ENCODE peak calls at places on chromosomes 13 and 19, in six cellular contexts. J is heart right ventricle, O is psoas muscle, V is AG04450, G is lung, N is tibial artery. M is an unnamed sample.

GRCh38 chr13:24875566-24875965 is 111.6 kb downstream of the RNF17 start:
- DNase-seq in N (no peak), O (no peak), J (no peak), G (no peak), V (no peak), M (no peak)

GRCh38 chr13:37492741-37493514 is 105.6 kb downstream of the POSTN start:
- DNase-seq in G (no peak), O (no peak), V (peak), N (no peak), J (no peak), M (no peak)

GRCh38 chr13:112697756-112698655 is 8.2 kb downstream of the ATP11A start:
- DNase-seq in N (no peak), O (no peak), G (no peak), J (no peak), V (no peak), M (no peak)

GRCh38 chr19:15815306-15815705 is at the start of gene OR10H1:
- DNase-seq in J (no peak), N (no peak), G (no peak), V (no peak), O (no peak), M (no peak)

GRCh38 chr13:49481788-49482187 is 14.0 kb upstream of the PHF11 start:
- DNase-seq in N (no peak), V (no peak), O (no peak), J (no peak), G (no peak), M (no peak)

GRCh38 chr13:109368230-109368629 is 418.2 kb downstream of the IRS2 start:
- DNase-seq in O (no peak), V (no peak), N (no peak), J (no peak), G (no peak), M (no peak)

GRCh38 chr13:21399741-21400140 is 59.4 kb downstream of the ZDHHC20 start:
- DNase-seq in J (no peak), O (no peak), N (no peak), V (no peak), G (no peak), M (no peak)

GRCh38 chr13:75636339-75637095 is 387 bp downstream of the LMO7 start:
- DNase-seq in J (peak), G (no peak), N (peak), O (peak), V (no peak), M (no peak)

GRCh38 chr19:16324384-16325160 is at the start of gene KLF2:
- DNase-seq in G (peak), J (peak), O (peak), N (peak), V (peak), M (peak)

GRCh38 chr19:51552996-51553725 is 17.9 kb upstream of the ZNF175 start:
- DNase-seq in O (peak), G (no peak), J (peak), N (no peak), V (peak), M (peak)

GRCh38 chr13:52070929-52071523 is 46.5 kb downstream of the UTP14C start:
- DNase-seq in N (no peak), G (no peak), V (no peak), O (no peak), J (no peak), M (no peak)

GRCh38 chr19:10568444-10568825 is 344 bp downstream of the CDKN2D start:
- DNase-seq in G (no peak), V (no peak), O (peak), N (no peak), J (no peak), M (no peak)

GRCh38 chr19:57620673-57621348 is 6.8 kb downstream of the ZNF134 start:
- DNase-seq in G (no peak), N (no peak), V (no peak), O (no peak), J (no peak), M (no peak)

GRCh38 chr19:18460313-18460712 is 22.4 kb upstream of the ISYNA1 start:
- DNase-seq in J (peak), N (peak), V (peak), G (no peak), O (peak), M (no peak)

GRCh38 chr13:58933475-58933874 is 1230.3 kb downstream of the DIAPH3 start:
- DNase-seq in O (no peak), G (no peak), V (no peak), N (no peak), J (no peak), M (no peak)

GRCh38 chr13:32237681-32238080 is 77.5 kb downstream of the ZAR1L start:
- DNase-seq in G (no peak), N (no peak), O (no peak), J (no peak), V (no peak), M (no peak)

GRCh38 chr19:44677019-44677809 is 5.9 kb downstream of the CEACAM19 start:
- DNase-seq in N (no peak), V (no peak), J (no peak), G (no peak), O (no peak), M (no peak)

GRCh38 chr19:48419158-48419920 is 25.9 kb downstream of the GRIN2D start:
- DNase-seq in J (no peak), G (no peak), N (no peak), O (peak), V (no peak), M (no peak)

GRCh38 chr19:48421548-48421947 is 24.2 kb upstream of the GRWD1 start:
- DNase-seq in O (peak), G (no peak), V (no peak), N (no peak), J (no peak), M (no peak)

GRCh38 chr19:48424694-48425219 is 21.0 kb upstream of the GRWD1 start:
- DNase-seq in V (no peak), O (no peak), N (no peak), J (no peak), G (no peak), M (no peak)
- H3K27ac ChIP-seq in V (peak), O (no peak), N (no peak), J (no peak), G (peak), M (no peak)

GRCh38 chr19:55611300-55611982 is 6.0 kb downstream of the ZNF865 start:
- DNase-seq in V (no peak), J (no peak), O (no peak), G (no peak), N (no peak), M (no peak)
- H3K27ac ChIP-seq in V (no peak), J (peak), O (peak), G (no peak), N (no peak), M (no peak)

GRCh38 chr19:34368338-34368737 is 3.3 kb downstream of the GPI start:
- DNase-seq in N (no peak), J (no peak), O (no peak), G (no peak), V (no peak), M (peak)
- H3K27ac ChIP-seq in N (no peak), J (peak), O (peak), G (no peak), V (no peak), M (no peak)

GRCh38 chr19:3544742-3545668 is 6.0 kb downstream of the TEKTIP1 start:
- DNase-seq in V (no peak), N (peak), O (peak), G (peak), J (peak), M (peak)
- H3K27ac ChIP-seq in V (no peak), N (no peak), O (no peak), G (no peak), J (no peak), M (peak)

GRCh38 chr13:56755181-56755580 is 385.5 kb upstream of the PRR20A start:
- DNase-seq in O (no peak), N (no peak), J (no peak), V (no peak), G (no peak), M (no peak)

DNA sequence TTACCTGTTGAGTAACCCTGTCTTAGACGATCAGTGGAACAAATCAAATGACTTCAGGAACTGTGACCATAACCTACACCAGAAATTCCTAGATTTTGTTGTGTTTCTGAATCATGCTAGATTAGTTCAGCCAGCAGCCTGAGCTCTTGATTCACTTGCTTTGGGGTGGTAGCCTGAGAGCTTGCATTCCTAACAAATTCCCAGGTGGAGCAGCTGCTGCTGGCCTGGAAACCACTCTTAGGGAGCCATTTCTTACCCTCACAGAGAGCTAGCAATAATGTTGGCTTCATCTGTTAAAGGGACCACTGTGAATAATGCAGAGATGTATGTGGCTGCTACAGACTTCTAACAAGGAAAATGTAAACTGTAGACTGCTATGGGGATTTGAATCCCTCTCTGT is 388.1 kb upstream of the PRR20A start:
- DNase-seq in J (no peak), G (no peak), N (no peak), V (no peak), O (no peak), M (no peak)
- H3K27ac ChIP-seq in J (no peak), G (no peak), N (no peak), V (no peak), O (no peak), M (no peak)

GRCh38 chr19:7885818-7886217 is 2.5 kb upstream of the LRRC8E start:
- DNase-seq in V (no peak), J (no peak), G (no peak), N (no peak), O (no peak), M (no peak)

GRCh38 chr19:7888826-7889217 is 512 bp downstream of the LRRC8E start:
- DNase-seq in G (no peak), O (no peak), J (no peak), V (no peak), N (no peak), M (no peak)

GRCh38 chr19:7883796-7884570 is 4.3 kb upstream of the LRRC8E start:
- DNase-seq in J (no peak), O (no peak), G (no peak), V (no peak), N (no peak), M (no peak)

GRCh38 chr19:7888145-7888825 is at the start of gene LRRC8E:
- DNase-seq in G (peak), N (no peak), J (no peak), O (no peak), V (no peak), M (no peak)

DNA sequence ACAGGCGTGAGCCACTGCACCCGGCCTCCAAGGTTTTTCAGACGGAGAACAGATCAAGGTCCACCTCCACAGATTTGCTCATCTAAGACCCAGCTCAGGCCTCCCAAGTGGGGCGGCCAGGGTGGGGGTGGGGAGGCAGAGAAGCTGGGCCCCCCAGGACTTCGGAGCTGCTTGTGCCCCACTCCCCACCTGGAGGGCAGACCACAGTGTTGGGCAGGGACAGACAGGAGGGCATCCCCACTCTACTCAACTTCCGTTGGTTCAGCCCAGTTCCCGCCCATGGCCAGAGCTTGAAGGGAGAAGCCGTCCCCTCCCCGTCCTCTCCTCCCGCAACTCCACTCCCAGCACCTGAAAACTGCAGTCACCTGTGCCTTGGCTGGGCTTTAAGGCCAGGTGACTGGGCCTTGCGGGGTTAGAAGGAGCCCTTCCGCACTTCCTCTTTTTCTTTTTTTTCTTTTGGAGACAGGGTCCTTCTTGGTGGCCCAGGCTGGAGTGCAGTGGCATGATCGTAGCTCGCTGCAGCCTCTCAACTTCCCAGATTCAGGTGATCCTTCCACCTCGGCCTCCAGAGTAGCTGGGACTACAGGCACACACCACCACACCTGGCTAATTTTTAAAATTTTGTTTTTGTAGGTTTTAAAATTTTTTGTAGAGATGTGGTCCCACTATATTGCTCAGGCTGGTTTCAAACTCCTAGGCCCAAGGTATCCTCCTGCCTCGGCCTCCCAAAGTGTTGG is 734 bp upstream of the LRRC8E start:
- DNase-seq in V (no peak), O (no peak), J (no peak), G (no peak), N (no peak), M (no peak)
- H3K27ac ChIP-seq in V (no peak), O (no peak), J (no peak), G (no peak), N (no peak), M (no peak)